ENCODE peak calls at places on chromosomes 11 and 22, in five cellular contexts. N is thoracic aorta; D is esophagus squamous epithelium; X is CD8-positive, alpha-beta T cell; K is AG10803. E is an unnamed sample.
A peak's percentile ranks its signal among the peaks of the same experiment; 100 is the strongest.

GRCh38 chr11:5071815-5072214 is 2.4 kb downstream of the OR52E1 start:
- DNase-seq in N (no peak), K (no peak), D (no peak), X (no peak), E (no peak)

GRCh38 chr11:43327987-43328386 is 16.2 kb downstream of the API5 start:
- DNase-seq in D (no peak), X (no peak), N (no peak), K (peak; percentile 73), E (peak; percentile 94)

GRCh38 chr11:36818410-36818809 is 220.4 kb upstream of the RAG2 start:
- DNase-seq in K (no peak), X (no peak), D (no peak), N (no peak), E (peak; percentile 19)

GRCh38 chr11:69657911-69658605 is 17.1 kb downstream of the LTO1 start:
- DNase-seq in X (no peak), D (no peak), N (no peak), K (peak; percentile 47), E (no peak)

GRCh38 chr11:10318527-10318802 is 13.6 kb downstream of the ADM start:
- DNase-seq in N (no peak), K (no peak), X (no peak), D (no peak), E (no peak)

GRCh38 chr11:68978626-68978930 is 2.2 kb downstream of the MRGPRD start:
- DNase-seq in K (no peak), D (no peak), X (no peak), N (no peak), E (no peak)

GRCh38 chr11:18723991-18724390 is 2.0 kb downstream of the IGSF22 start:
- DNase-seq in D (no peak), X (no peak), K (no peak), N (no peak), E (no peak)

GRCh38 chr11:9461760-9462134 is 935 bp downstream of the ZNF143 start:
- DNase-seq in N (no peak), K (peak; percentile 25), D (no peak), X (no peak), E (peak; percentile 42)

GRCh38 chr22:41910050-41910598 is 4.8 kb downstream of the SHISA8 start:
- DNase-seq in N (no peak), K (no peak), D (no peak), X (no peak), E (no peak)

GRCh38 chr11:16365456-16366355 is 9.4 kb upstream of the SOX6 start:
- DNase-seq in N (no peak), D (no peak), X (no peak), K (no peak), E (no peak)

GRCh38 chr22:41620646-41621098 is at the start of gene DESI1:
- DNase-seq in D (no peak), K (no peak), X (no peak), N (no peak), E (no peak)

GRCh38 chr22:32801436-32802290 is at the start of gene TIMP3:
- DNase-seq in X (no peak), D (no peak), K (peak; percentile 86), N (peak; percentile 47), E (peak; percentile 76)

GRCh38 chr11:69008774-69009440 is 4.1 kb downstream of the MRGPRF start:
- DNase-seq in K (peak; percentile 96), N (peak; percentile 93), D (peak; percentile 22), X (no peak), E (peak; percentile 97)

GRCh38 chr22:17911312-17911705 is 113.1 kb downstream of the MICAL3 start:
- DNase-seq in D (no peak), K (no peak), N (no peak), X (no peak), E (no peak)

GRCh38 chr22:17912942-17913704 is 111.2 kb downstream of the MICAL3 start:
- DNase-seq in D (no peak), K (no peak), X (no peak), N (no peak), E (no peak)

GRCh38 chr22:17911887-17912286 is 112.5 kb downstream of the MICAL3 start:
- DNase-seq in K (no peak), X (no peak), N (no peak), D (no peak), E (no peak)

GRCh38 chr22:17907731-17908051 is 116.7 kb downstream of the MICAL3 start:
- DNase-seq in N (no peak), K (no peak), D (no peak), X (no peak), E (no peak)

DNA sequence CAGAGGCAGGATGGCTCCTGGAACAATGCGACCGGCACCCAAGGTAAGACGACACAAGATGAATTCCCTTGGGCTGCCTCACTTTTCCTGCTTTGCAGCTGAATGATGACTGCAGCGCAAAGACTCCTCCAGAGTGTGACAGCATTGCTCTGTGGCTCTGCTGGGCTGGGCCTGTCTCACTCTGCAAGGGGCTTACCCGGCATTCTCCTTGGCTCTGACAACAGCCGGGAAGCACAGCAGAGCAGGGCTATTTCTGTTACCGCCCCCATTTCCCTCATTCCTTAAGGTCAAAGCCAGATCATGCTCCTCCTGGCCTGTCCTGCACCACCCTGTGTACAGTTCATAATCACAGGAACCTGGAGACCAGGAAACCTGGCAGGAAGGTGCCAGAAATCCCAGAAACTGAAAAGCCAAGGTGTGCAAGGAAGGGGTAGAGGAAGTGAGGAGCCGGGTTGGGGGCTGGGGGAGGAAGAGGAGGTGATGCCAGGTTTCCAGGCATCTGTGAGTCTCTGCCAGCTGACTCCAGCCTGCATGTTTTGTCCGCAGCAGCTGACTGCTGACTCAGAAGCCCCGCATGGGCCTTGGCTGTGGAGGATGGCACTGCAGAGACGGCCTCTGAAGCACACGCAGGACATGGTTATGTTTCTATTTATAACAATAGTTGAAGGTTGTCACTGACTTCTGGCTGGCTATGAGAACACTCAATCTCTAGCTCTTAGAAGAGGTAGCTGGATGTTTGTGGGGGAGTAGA is 113.6 kb downstream of the MICAL3 start:
- DNase-seq in D (no peak), N (peak; percentile 39), X (no peak), K (peak; percentile 86), E (peak; percentile 88)
- TF ChIP-seq CTCF in D (no peak), N (no peak), X (no peak), K (peak; percentile 64), E (peak; percentile 55)

DNA sequence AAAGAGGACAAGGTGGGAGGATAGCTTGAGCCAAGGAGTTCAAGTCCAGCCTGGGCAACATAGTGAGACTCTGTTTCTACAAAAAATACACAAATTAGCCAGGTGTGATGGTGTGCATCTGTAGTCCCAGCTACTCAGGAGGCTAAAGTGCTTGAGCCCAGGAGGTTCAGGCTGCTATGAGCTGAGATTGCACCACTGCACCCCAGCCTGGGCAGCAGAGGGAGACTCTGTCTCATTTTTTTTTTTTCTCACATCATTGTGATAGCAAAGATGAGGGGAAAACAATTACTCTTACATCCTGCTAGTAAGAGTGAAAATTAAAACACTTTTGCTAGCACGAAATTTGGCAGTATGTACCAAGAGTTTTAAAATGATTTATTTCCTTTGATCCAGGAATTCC is 463.7 kb downstream of the TMEM135 start:
- DNase-seq in D (no peak), X (no peak), N (no peak), K (no peak), E (no peak)
- TF ChIP-seq CTCF in D (no peak), X (no peak), N (no peak), K (no peak), E (no peak)

GRCh38 chr11:102518296-102519094 is 12.1 kb downstream of the MMP7 start:
- DNase-seq in K (peak; percentile 38), D (no peak), N (no peak), X (no peak), E (peak; percentile 12)
- TF ChIP-seq CTCF in K (no peak), D (no peak), N (no peak), X (no peak), E (no peak)

DNA sequence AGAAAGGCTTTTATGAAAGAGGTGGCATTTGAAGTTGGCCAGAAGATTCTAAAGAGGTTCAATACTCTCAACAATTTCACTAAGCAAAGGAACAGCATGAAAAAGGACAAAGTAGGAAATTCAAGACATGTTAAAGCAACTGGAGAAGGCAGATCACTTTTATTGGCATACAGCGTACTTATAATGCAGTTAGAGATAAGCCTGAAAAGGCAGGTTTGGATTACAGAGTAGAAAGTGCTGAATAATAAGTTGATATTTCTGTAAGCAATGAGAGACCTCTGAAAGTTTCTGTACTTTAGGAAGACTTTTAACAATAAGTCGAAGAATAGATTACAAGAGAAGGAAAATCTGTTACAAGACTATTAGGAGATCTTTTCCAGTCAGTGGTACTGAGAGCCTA is 25.1 kb downstream of the MTMR2 start:
- DNase-seq in D (no peak), X (no peak), K (no peak), N (no peak), E (no peak)
- TF ChIP-seq CTCF in D (no peak), X (no peak), K (no peak), N (no peak), E (no peak)

GRCh38 chr11:6473481-6474422 is at the start of gene TRIM3:
- DNase-seq in D (peak; percentile 55), N (peak; percentile 77), K (peak; percentile 87), X (peak; percentile 61), E (peak; percentile 80)
- TF ChIP-seq CTCF in D (peak; percentile 4), N (no peak), K (peak; percentile 51), X (no peak), E (peak; percentile 49)

GRCh38 chr11:72102946-72103753 is at the start of gene LAMTOR1:
- DNase-seq in X (peak; percentile 96), K (peak; percentile 99), D (peak; percentile 99), N (peak; percentile 99), E (peak; percentile 99)
- TF ChIP-seq CTCF in X (no peak), K (peak; percentile 50), D (peak; percentile 53), N (peak; percentile 68), E (peak; percentile 61)

DNA sequence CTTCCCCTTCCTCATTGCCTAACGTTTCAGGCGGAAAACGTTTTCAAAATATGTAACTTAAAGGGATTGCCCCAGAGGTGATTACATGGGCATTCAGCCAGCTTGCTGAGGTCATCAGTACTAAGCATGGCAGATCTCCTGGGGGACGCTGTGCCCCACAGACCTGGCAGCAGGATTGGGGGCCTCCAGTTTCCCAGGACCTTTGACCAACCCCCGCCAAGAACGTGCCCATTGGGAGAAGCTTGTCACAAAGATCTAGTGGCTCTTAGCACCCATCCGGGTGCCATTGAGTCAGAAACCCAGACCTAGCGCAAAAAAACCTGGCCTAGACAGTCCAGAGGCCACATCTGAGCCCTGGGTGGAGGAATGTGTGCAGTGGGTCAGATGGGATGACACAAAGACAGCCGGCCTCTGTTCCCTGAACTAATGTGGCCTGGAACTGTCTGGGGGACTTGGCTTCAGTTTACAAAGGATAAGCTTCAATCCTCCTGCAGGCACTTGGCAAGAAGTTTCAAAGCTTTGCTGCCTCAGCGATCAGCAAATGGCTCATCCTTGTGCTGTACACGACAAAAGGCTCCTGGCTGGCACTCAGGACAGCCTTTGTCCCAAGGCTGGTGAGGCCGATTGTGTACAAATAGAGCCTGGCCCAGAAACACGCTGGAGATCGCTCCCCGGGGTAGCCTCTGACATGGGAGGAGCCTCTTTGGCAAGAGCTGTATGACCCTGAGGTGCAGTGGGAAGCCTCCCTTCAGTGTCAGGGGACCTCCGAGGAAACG is 9.5 kb downstream of the C1QTNF6 start:
- DNase-seq in D (no peak), X (no peak), K (no peak), N (no peak), E (no peak)
- TF ChIP-seq CTCF in D (no peak), X (no peak), K (no peak), N (no peak), E (no peak)

GRCh38 chr11:58135171-58135570 is 9.8 kb upstream of the OR9I1 start:
- DNase-seq in D (no peak), N (no peak), K (no peak), X (no peak), E (no peak)

GRCh38 chr11:58134151-58134550 is 8.8 kb upstream of the OR9I1 start:
- DNase-seq in K (no peak), D (no peak), N (no peak), X (no peak), E (no peak)

GRCh38 chr11:58133329-58134076 is 8.2 kb upstream of the OR9I1 start:
- DNase-seq in D (no peak), X (no peak), K (no peak), N (no peak), E (no peak)
- TF ChIP-seq CTCF in D (no peak), X (no peak), K (no peak), N (no peak), E (no peak)